ENCODE peak calls at places on chromosomes 5 and 9, in six cellular contexts. I, W, K, U, G and N are unnamed samples.

GRCh38 chr9:114804504-114804903 is 1.3 kb downstream of the TNFSF15 start:
- DNase-seq in W (peak), G (no peak), I (peak), K (no peak), U (no peak), N (no peak)

GRCh38 chr5:178287091-178287790 is 54.6 kb upstream of the PHYKPL start:
- DNase-seq in G (no peak), U (no peak), I (no peak), K (peak), W (no peak), N (no peak)

GRCh38 chr9:23220957-23221356 is 605.1 kb downstream of the ELAVL2 start:
- DNase-seq in U (no peak), K (no peak), I (no peak), G (no peak), W (no peak), N (no peak)

GRCh38 chr9:94623253-94623652 is 16.1 kb downstream of the FBP1 start:
- DNase-seq in K (no peak), G (no peak), I (peak), W (no peak), U (no peak), N (peak)

GRCh38 chr5:74866653-74867162 is 521 bp upstream of the FAM169A start:
- DNase-seq in K (no peak), W (no peak), I (no peak), U (no peak), G (no peak), N (no peak)

GRCh38 chr5:139711067-139711851 is 63.1 kb downstream of the CXXC5 start:
- DNase-seq in U (peak), G (peak), W (peak), I (peak), K (peak), N (peak)

GRCh38 chr9:96232539-96233241 is 69.3 kb downstream of the HSD17B3 start:
- DNase-seq in I (peak), K (no peak), W (peak), G (no peak), U (peak), N (no peak)

GRCh38 chr5:172559004-172559932 is 81.8 kb upstream of the NEURL1B start:
- DNase-seq in K (peak), U (peak), W (peak), I (peak), G (no peak), N (no peak)

GRCh38 chr9:117305454-117305853 is 109.4 kb downstream of the ASTN2 start:
- DNase-seq in K (no peak), W (no peak), G (no peak), U (no peak), I (no peak), N (no peak)

GRCh38 chr5:91224969-91225368 is 158.1 kb downstream of the ARRDC3 start:
- DNase-seq in G (no peak), I (no peak), U (no peak), K (no peak), W (peak), N (no peak)

GRCh38 chr5:124262443-124262842 is 484.0 kb downstream of the ZNF608 start:
- DNase-seq in G (no peak), U (no peak), I (no peak), K (no peak), W (no peak), N (no peak)

GRCh38 chr5:79109527-79110492 is 1.8 kb upstream of the BHMT start:
- DNase-seq in K (no peak), W (no peak), U (no peak), G (no peak), I (no peak), N (no peak)

DNA sequence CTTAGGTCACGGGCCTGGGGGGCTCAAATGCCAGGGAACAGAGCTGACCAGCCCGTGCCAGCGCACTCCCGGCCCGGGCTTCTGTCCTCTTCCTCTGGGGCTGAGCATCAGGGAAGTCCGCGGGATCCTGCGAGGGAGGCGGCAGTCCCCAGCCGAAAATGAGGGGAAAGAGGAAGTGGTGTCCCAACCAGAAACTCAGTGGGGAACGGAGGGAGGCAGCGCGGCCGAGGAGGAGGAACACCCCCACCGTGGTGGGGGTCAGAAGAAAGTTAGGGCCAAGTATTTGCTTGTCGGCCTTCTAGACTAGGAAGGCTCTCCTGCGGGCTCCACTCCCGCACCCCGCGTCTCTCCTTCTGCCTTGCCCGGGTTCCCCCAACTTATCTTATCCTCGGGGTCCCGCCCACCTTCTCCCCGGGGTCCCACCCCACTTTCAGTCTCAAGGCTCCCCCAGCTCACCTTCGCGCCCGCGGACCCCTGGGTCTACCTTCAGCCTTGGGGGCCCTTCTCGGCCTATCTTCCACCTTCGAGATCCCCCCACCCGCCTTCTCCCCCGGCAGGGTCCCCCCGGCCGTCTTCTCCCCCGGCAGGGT is 583 bp upstream of the PHF2 start:
- DNase-seq in K (peak), I (peak), U (peak), W (peak), G (peak), N (no peak)
- H3K27ac ChIP-seq in K (peak), I (peak), U (peak), W (no peak), G (peak), N (peak)

DNA sequence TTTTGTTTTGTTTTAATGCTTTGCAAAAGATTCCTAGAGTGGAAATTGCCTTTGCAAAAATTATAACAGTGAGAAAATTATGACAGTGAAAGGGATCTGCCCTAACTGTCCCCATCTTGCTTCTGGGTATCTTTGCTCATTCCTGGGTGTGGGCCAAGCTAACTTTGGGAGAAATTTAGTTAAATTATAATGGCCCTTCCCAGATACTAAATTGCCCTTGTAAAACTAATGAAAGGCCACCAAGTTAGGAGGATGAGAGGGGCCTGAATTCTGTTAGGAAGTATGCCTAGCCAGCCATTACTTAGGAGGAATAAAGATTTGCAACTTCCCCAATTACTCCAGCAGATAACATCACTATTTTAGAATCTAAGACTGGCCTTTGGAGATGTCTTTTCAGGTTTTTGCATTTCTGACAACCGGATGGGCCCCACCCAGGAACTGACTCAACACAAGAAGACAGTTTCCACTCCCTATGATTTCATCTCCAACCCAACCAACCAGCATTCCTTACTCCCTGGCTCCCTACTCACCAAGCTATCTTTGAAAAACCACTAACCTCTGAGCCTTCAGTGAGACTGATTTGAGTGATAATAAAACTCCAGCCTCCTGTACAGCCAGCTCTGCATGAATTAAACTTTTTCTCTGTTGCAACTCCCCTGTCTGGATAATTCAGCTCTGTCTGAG is 7.1 kb upstream of the IL12B start:
- DNase-seq in U (no peak), I (peak), K (no peak), W (peak), G (peak), N (no peak)
- H3K27ac ChIP-seq in U (no peak), I (peak), K (no peak), W (peak), G (peak), N (no peak)

DNA sequence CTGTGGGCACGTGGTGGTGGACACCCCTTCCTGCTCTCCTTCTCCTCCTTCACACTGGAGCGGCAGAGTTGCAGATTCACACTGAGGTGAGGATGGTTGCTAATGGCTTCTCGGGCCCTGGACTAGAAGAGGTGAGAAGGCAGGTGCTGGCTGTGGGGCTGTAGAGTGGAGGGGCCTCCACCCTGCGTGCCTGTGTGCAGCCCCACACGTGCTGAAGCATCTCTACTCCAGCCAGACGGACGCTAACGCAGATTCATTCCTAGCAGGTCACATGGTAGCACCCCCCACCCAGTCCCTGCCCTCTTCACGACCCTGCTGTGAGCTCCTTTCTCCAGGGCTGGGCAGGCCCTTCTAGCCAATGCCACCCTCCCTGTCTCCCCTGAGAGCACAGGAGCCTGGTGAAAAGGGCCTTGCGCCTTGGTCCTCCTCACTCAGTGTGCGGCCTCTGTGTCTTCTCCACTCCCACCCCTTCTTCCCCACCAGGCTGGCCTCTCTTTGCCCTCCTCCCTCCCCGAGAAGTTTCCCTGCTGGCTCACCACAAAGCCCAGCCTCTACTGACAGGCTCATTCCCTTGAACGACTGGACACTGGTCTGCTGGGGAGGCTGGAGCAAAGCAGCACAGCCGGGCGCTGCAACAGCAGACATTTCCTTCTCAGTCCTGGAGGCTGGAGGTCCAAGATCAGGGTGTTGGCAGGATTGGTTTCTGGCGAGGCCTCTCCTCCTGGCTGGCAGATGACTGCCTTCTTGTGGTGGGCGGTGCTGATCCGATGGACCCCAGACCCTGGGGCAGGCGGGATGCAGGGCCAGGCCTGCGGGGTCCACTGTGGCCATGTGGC is 14.2 kb downstream of the CACNA1B start:
- DNase-seq in I (no peak), K (peak), G (no peak), U (no peak), W (no peak), N (no peak)
- H3K27ac ChIP-seq in I (no peak), K (no peak), G (no peak), U (no peak), W (no peak), N (no peak)

GRCh38 chr5:100574716-100575115 is 39.5 kb downstream of the FAM174A start:
- DNase-seq in K (no peak), U (no peak), G (no peak), I (no peak), W (no peak), N (no peak)

GRCh38 chr5:100577506-100577905 is 42.3 kb downstream of the FAM174A start:
- DNase-seq in U (no peak), G (no peak), K (no peak), W (no peak), I (no peak), N (no peak)

GRCh38 chr5:100575815-100576214 is 40.6 kb downstream of the FAM174A start:
- DNase-seq in I (no peak), G (no peak), W (no peak), K (no peak), U (no peak), N (no peak)

DNA sequence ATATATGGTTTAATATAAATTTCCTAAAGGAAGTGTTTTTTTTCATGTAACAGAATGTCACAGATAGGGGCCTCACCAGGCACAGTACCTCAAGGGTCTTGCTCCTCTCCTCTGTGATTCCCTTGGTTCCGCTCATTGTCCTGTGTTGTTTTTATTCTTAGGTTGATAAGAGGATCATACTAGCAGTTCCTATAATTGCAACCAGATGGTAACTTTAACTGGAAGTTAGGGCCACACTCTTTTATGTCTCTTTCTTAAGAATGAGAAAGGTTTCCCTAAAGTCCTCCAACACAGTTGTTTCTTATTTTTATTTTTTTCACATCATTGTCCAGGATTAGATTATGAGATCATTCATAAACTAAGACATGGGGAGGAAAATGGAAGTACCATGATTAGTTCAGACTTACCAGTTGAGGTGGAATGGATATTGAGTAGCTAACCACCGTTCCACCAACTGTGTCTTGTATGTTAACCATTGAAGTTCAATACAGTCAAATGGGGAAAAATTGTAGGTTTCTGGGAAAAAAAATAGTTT is 41.1 kb downstream of the FAM174A start:
- DNase-seq in K (no peak), G (no peak), W (no peak), I (no peak), U (no peak), N (no peak)
- H3K27ac ChIP-seq in K (no peak), G (no peak), W (no peak), I (no peak), U (peak), N (no peak)

GRCh38 chr5:173622639-173623038 is 6.2 kb upstream of the BOD1 start:
- DNase-seq in I (no peak), K (no peak), U (no peak), G (no peak), W (no peak), N (no peak)
- H3K27ac ChIP-seq in I (no peak), K (no peak), U (no peak), G (no peak), W (no peak), N (no peak)

GRCh38 chr5:61344187-61344944 is 12.3 kb downstream of the ZSWIM6 start:
- DNase-seq in I (no peak), U (peak), W (no peak), G (no peak), K (peak), N (no peak)
- H3K27ac ChIP-seq in I (no peak), U (no peak), W (no peak), G (no peak), K (no peak), N (no peak)